ENCODE peak calls at places on chromosomes 2 and 18, in eight cellular contexts. J is right lobe of liver; H is psoas muscle; O is PC-9; M is CD8-positive, alpha-beta T cell; S is heart left ventricle; A is tibial nerve; Y is sigmoid colon. U is an unnamed sample. For H3K36me3, the result is how much of the 10 kb centered on the place peaks cover.

GRCh38 chr2:99597616-99598015 is 107.8 kb upstream of the REV1 start:
- DNase-seq in S (no peak), Y (no peak), H (no peak), O (no peak), J (no peak), A (no peak), M (no peak), U (no peak)

GRCh38 chr2:201404699-201405275 is 46.5 kb downstream of the TRAK2 start:
- DNase-seq in J (no peak), H (no peak), Y (no peak), O (no peak), S (no peak), M (no peak), A (no peak), U (no peak)

GRCh38 chr2:201949036-201950012 is 84.3 kb upstream of the FZD7 start:
- DNase-seq in J (no peak), M (no peak), S (no peak), A (no peak), H (no peak), O (no peak), Y (no peak), U (no peak)

GRCh38 chr2:17539993-17540812 is at the start of gene VSNL1:
- DNase-seq in M (no peak), Y (peak), H (peak), O (peak), S (peak), J (peak), A (peak), U (peak)

GRCh38 chr2:129777757-129778607 is 201.5 kb upstream of the RAB6C start:
- DNase-seq in A (no peak), O (no peak), Y (no peak), J (no peak), S (no peak), M (no peak), H (no peak), U (no peak)

GRCh38 chr2:51013060-51013746 is 18.7 kb downstream of the NRXN1 start:
- DNase-seq in S (no peak), A (no peak), H (no peak), Y (no peak), M (no peak), O (peak), J (peak), U (no peak)

GRCh38 chr18:5311273-5312009 is 15.9 kb upstream of the ZBTB14 start:
- DNase-seq in H (no peak), A (no peak), J (no peak), Y (no peak), S (no peak), M (no peak), O (no peak), U (no peak)

GRCh38 chr2:44168684-44169154 is at the start of gene PPM1B:
- DNase-seq in M (peak), S (no peak), H (peak), A (no peak), Y (peak), J (peak), O (no peak), U (peak)

GRCh38 chr2:152454391-152454790 is 119.4 kb downstream of the FMNL2 start:
- DNase-seq in S (no peak), Y (no peak), A (no peak), J (no peak), M (no peak), O (no peak), H (no peak), U (no peak)

GRCh38 chr2:128500136-128500800 is 181.6 kb upstream of the HS6ST1 start:
- DNase-seq in O (no peak), A (no peak), J (no peak), H (no peak), S (no peak), Y (no peak), M (no peak), U (no peak)

GRCh38 chr2:234840336-234840735 is 111.5 kb upstream of the SH3BP4 start:
- DNase-seq in O (peak), Y (no peak), J (no peak), S (peak), H (no peak), A (no peak), M (no peak), U (no peak)

GRCh38 chr2:16632615-16633014 is 33.0 kb downstream of the CYRIA start:
- DNase-seq in Y (no peak), O (no peak), J (no peak), S (no peak), M (no peak), H (no peak), A (no peak), U (no peak)

GRCh38 chr2:35454966-35455638 is 900.5 kb upstream of the CRIM1 start:
- DNase-seq in M (no peak), Y (no peak), O (peak), A (no peak), H (no peak), J (no peak), S (no peak), U (no peak)

GRCh38 chr18:49727816-49728215 is 85.5 kb downstream of the ACAA2 start:
- DNase-seq in J (no peak), M (no peak), S (no peak), O (no peak), A (no peak), H (no peak), Y (no peak), U (no peak)

GRCh38 chr2:121038031-121038430 is 247.0 kb downstream of the TFCP2L1 start:
- DNase-seq in Y (no peak), H (no peak), J (no peak), O (no peak), S (no peak), M (no peak), A (no peak), U (no peak)

GRCh38 chr2:39991298-39991697 is 212.2 kb upstream of the THUMPD2 start:
- DNase-seq in H (no peak), J (no peak), Y (no peak), S (no peak), A (no peak), M (no peak), O (no peak), U (no peak)

GRCh38 chr18:24633121-24633520 is 172.7 kb downstream of the HRH4 start:
- DNase-seq in A (no peak), Y (no peak), O (no peak), M (no peak), H (no peak), S (no peak), J (no peak), U (no peak)

GRCh38 chr2:219520079-219520478 is 5.8 kb downstream of the ASIC4 start:
- DNase-seq in O (no peak), A (no peak), Y (no peak), S (no peak), H (no peak), J (no peak), M (no peak), U (no peak)

GRCh38 chr18:62044490-62045000 is 142.3 kb downstream of the PIGN start:
- DNase-seq in A (no peak), J (no peak), S (no peak), Y (no peak), H (no peak), O (no peak), M (no peak), U (no peak)

GRCh38 chr2:65122313-65122712 is 7.6 kb downstream of the RAB1A start:
- DNase-seq in O (no peak), S (no peak), Y (no peak), H (no peak), M (no peak), J (no peak), A (no peak), U (no peak)

GRCh38 chr2:25711641-25712369 is 38.4 kb upstream of the DTNB start:
- DNase-seq in M (no peak), H (no peak), A (no peak), J (no peak), S (no peak), Y (no peak), O (no peak), U (no peak)

GRCh38 chr2:29187926-29188325 is 72.7 kb downstream of the CLIP4 start:
- DNase-seq in S (no peak), O (no peak), J (no peak), M (no peak), Y (no peak), A (no peak), H (no peak), U (no peak)

DNA sequence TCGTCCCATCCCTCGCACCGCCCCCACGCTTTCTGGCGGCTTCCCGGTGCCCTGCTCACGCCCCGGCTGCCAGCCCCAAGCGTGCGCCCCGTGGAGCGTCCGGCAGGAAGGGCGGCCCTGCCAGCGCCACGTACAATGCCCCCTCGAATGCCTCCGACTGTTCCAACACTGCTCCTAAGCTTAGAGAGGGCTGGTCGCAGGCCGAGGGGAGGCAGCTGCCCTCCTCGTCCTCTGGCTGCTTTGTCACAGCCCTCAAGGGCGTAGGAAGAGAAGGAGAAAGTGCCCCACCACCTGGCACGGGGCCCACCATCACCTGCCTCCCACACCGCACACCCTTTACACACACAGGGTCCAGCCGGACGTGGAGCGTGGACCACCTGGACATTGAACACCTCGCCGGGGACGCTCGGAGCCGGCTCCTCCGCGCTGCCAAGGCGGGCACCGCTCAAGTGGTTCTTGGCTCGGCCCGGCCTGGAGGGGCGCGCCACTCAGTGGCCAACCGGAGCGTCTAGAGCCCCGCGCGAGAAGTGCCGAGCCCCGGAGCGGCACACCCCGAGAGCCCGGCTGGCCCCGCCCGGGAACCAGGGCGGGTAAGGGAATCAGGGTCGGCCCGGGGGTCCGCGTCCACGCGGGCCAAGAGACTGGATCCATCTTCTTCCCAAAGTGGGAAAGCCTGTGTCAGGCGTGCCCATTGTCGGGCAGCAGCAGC is 830 bp downstream of the DNER start:
- DNase-seq in O (no peak), A (no peak), S (peak), Y (no peak), M (no peak), H (no peak), J (no peak), U (no peak)
- H3K4me3 ChIP-seq in O (peak), A (no peak), S (peak), Y (peak), M (peak), H (peak), J (no peak), U (peak)

GRCh38 chr2:10007440-10007839 is 35.9 kb upstream of the KLF11 start:
- DNase-seq in J (no peak), A (no peak), M (no peak), S (no peak), Y (peak), H (no peak), O (no peak), U (peak)

GRCh38 chr2:10009271-10009810 is 34.0 kb upstream of the KLF11 start:
- DNase-seq in Y (peak), A (no peak), S (no peak), M (no peak), H (no peak), J (peak), O (no peak), U (peak)

GRCh38 chr2:10009811-10010781 is 33.3 kb upstream of the KLF11 start:
- DNase-seq in A (no peak), S (peak), H (peak), M (no peak), Y (peak), O (no peak), J (peak), U (peak)

GRCh38 chr2:10007921-10008808 is 35.2 kb upstream of the KLF11 start:
- DNase-seq in S (no peak), H (peak), A (no peak), M (no peak), O (no peak), Y (peak), J (no peak), U (no peak)

GRCh38 chr2:10008809-10009176 is 34.6 kb upstream of the KLF11 start:
- DNase-seq in S (no peak), Y (peak), M (no peak), J (no peak), O (no peak), A (no peak), H (no peak), U (peak)
- H3K27ac ChIP-seq in S (peak), Y (peak), M (no peak), J (no peak), O (no peak), A (peak), H (peak), U (no peak)

DNA sequence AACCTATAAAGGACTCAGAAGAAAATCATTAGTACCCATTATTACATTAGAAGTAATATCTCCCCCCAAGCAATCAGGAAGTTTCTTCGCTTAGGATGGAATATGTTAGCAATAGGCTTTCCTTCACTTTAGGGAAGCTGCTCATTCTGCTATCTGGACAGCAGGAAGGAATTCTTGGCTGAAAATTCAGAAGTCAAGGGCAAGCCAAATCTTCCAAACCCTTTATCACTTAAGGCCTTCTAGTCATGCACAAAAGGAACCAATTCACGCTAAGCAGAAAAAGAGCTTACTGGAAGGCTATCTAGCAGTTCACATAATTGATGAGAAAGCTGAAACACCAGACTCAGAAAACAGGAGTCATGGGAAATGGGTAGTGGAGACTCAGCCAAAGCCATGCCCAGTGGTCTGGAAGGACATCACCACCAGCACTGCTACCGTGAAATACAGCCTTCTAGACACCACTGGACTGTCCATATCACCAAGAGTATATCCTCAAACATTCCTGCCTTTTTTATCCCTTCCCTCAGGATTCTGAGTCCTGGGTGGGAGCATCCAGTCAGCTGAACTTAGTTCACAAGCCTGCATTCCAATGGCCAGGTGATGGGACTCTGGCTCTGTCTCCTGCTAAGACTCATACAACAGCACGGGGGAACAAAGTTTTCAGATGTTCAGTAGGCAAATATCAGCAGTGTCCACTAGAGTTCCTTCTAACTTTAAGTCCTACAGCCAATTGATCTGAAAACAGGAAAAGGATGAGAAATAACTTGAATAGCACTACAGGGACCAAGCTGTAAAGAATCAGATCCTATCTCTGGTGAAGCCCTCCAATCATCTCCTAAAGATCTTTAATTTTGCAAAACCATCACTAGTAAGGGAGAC is 14.8 kb upstream of the ADAM17 start:
- DNase-seq in H (no peak), M (no peak), Y (no peak), J (no peak), A (no peak), S (no peak), O (no peak), U (no peak)
- H3K36me3 ChIP-seq in H (under half), M (under half), Y (under half), J (under half), A (under half), S (under half), O (under half), U (under half)

GRCh38 chr2:164849506-164849905 is 7.9 kb upstream of the COBLL1 start:
- DNase-seq in A (no peak), M (no peak), Y (no peak), S (no peak), O (no peak), J (no peak), H (no peak), U (no peak)
- H3K4me3 ChIP-seq in A (no peak), M (no peak), Y (no peak), S (no peak), O (no peak), J (no peak), H (no peak), U (no peak)

DNA sequence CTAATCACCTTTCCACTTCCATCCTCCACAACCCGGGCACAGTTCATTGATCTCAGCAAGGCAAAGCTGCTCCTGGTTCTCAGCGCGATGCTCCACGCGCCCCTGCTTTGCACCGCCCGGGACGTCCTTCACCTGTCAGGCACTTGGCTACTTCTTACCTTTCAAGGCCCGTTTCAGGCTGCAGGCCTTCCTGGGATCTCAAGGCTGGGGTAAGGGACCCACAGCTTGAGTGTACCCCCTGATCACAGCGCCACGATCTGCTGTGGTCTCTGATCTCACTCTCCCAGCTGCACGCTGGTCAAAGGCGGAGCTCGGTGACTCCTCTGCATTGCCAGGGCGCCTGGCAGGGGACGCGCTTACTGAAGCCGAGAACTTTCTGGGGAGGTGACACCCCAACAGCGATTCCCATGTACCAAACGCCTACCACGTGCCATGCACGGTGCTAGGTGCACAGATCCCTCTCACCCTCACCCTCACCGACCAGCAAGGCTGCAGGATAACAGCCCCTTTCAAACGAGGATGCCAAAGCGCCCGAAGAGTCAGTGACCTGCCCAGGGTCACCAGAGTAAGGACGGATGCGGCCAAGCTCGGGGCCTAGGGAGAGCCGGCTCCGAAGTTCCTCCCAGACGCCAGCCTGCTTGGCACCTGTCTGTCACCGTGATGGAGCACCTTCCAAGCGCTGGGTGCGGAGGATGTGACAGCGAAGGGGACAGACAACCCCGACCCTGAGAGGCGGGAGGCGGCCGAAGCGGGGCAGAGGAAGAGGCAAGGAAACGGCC is 818 bp downstream of the ITGB1BP1 start:
- DNase-seq in S (peak), M (peak), O (peak), H (peak), J (peak), A (no peak), Y (peak), U (peak)
- H3K27ac ChIP-seq in S (peak), M (peak), O (peak), H (peak), J (peak), A (peak), Y (peak), U (peak)